ENCODE peak calls at places on chromosomes 4 and X, in seven cellular contexts. J is A549; B is IMR-90; C is CD8-positive, alpha-beta T cell; G is ovary; F is heart left ventricle; A is spleen. R is an unnamed sample. For H3K4me1, the result is how much of the 10 kb centered on the place peaks cover.

GRCh38 chr4:110770353-110770752 is 147.5 kb upstream of the PITX2 start:
- DNase-seq in J (no peak), B (no peak), C (no peak), G (no peak), F (no peak), A (no peak), R (no peak)

GRCh38 chr4:27360651-27361347 is 500.2 kb downstream of the STIM2 start:
- DNase-seq in J (no peak), B (peak), C (no peak), G (no peak), F (no peak), A (no peak), R (no peak)

GRCh38 chrX:138711399-138712347 is at the start of gene FGF13:
- DNase-seq in J (no peak), B (no peak), C (no peak), G (peak), F (peak), A (peak), R (peak)

GRCh38 chr4:7240341-7240740 is 48.0 kb downstream of the SORCS2 start:
- DNase-seq in J (no peak), B (no peak), C (no peak), G (no peak), F (no peak), A (no peak), R (no peak)

GRCh38 chr4:85478576-85478975 is 3.6 kb downstream of the ARHGAP24 start:
- DNase-seq in J (no peak), B (no peak), C (no peak), G (no peak), F (no peak), A (no peak), R (no peak)

GRCh38 chr4:57734104-57734503 is 623.9 kb upstream of the IGFBP7 start:
- DNase-seq in J (no peak), B (no peak), C (no peak), G (no peak), F (peak), A (no peak), R (no peak)

GRCh38 chr4:105140684-105141490 is 5.8 kb upstream of the TET2 start:
- DNase-seq in J (peak), B (no peak), C (peak), G (no peak), F (peak), A (no peak), R (no peak)

GRCh38 chr4:152981842-152982241 is 45.7 kb downstream of the FHDC1 start:
- DNase-seq in J (no peak), B (no peak), C (no peak), G (no peak), F (no peak), A (no peak), R (no peak)

GRCh38 chr4:59503731-59504130 is 1696.4 kb upstream of the ADGRL3 start:
- DNase-seq in J (no peak), B (no peak), C (no peak), G (no peak), F (no peak), A (no peak), R (no peak)

GRCh38 chrX:9928083-9928482 is 39.1 kb upstream of the CLDN34 start:
- DNase-seq in J (no peak), B (peak), C (no peak), G (no peak), F (no peak), A (no peak), R (no peak)

GRCh38 chr4:112557676-112558411 is 41.9 kb upstream of the NEUROG2 start:
- DNase-seq in J (no peak), B (no peak), C (no peak), G (no peak), F (no peak), A (no peak), R (no peak)

GRCh38 chr4:112559053-112559452 is 43.1 kb upstream of the NEUROG2 start:
- DNase-seq in J (no peak), B (no peak), C (no peak), G (no peak), F (no peak), A (no peak), R (no peak)

GRCh38 chr4:112563431-112564200 is 47.6 kb upstream of the NEUROG2 start:
- DNase-seq in J (no peak), B (no peak), C (no peak), G (no peak), F (no peak), A (no peak), R (no peak)

GRCh38 chr4:112562254-112562653 is 46.3 kb upstream of the NEUROG2 start:
- DNase-seq in J (no peak), B (no peak), C (no peak), G (no peak), F (no peak), A (no peak), R (no peak)

DNA sequence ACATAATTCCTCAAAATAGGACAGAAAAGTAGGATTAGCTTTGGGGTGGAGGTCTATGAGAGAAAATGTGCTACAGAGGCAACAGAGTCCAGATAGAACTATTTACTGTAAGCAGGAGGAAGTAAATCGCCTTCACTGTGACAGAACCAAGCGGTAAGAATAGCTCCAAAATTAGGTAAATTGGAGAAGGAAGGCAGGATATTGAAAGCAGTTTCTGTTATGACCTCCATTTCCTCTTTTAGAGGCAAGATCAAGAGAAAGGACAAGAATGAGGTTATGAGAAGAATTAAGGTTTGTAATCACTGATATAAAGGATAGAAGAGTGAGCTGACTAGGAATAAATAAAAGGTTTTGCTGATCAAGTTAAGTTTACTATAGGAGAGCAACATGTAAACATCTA is 44.1 kb upstream of the NEUROG2 start:
- DNase-seq in J (no peak), B (no peak), C (no peak), G (no peak), F (no peak), A (no peak), R (no peak)
- H3K4me1 ChIP-seq in J (under half), B (under half), C (under half), G (under half), F (under half), A (under half), R (under half)

GRCh38 chr4:54233128-54233696 is 4.1 kb downstream of the PDGFRA start:
- DNase-seq in J (peak), B (peak), C (peak), G (peak), F (peak), A (peak), R (peak)
- H3K4me1 ChIP-seq in J (under half), B (under half), C (under half), G (under half), F (under half), A (under half), R (under half)

GRCh38 chr4:77003400-77003799 is 53.8 kb downstream of the SEPTIN11 start:
- DNase-seq in J (no peak), B (peak), C (no peak), G (no peak), F (no peak), A (no peak), R (no peak)

GRCh38 chr4:77002321-77002720 is 52.8 kb downstream of the SEPTIN11 start:
- DNase-seq in J (no peak), B (peak), C (no peak), G (no peak), F (no peak), A (no peak), R (no peak)

GRCh38 chr4:77002721-77003120 is 53.2 kb downstream of the SEPTIN11 start:
- DNase-seq in J (no peak), B (no peak), C (no peak), G (no peak), F (no peak), A (no peak), R (no peak)

GRCh38 chr4:76998251-76998901 is 48.8 kb downstream of the SEPTIN11 start:
- DNase-seq in J (no peak), B (peak), C (no peak), G (no peak), F (peak), A (no peak), R (no peak)

DNA sequence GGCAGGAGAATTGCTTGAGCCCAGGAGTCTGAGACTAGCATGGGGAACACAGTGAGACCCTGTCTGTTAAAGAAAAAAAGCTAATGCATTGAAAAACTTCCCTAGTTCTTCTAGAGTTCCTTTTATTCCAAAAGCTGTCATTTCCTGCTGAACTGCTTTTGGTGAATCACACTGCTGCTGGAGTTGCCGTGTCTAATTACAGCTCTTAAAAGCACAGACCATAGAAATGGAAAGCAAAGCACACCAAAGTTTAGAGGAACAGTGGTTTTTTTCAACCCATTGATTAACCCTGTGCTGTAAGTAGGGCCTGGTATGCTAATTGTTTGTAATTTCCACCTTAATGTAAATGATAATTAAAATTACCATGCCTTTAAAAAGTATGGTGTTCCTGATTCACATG is 52.4 kb downstream of the SEPTIN11 start:
- DNase-seq in J (no peak), B (peak), C (no peak), G (no peak), F (no peak), A (no peak), R (no peak)
- H3K4me1 ChIP-seq in J (under half), B (under half), C (under half), G (under half), F (under half), A (under half), R (under half)

GRCh38 chr4:10112658-10113284 is 3.8 kb downstream of the WDR1 start:
- DNase-seq in J (no peak), B (no peak), C (no peak), G (no peak), F (no peak), A (no peak), R (no peak)
- H3K4me1 ChIP-seq in J (under half), B (half or more), C (half or more), G (under half), F (under half), A (half or more), R (under half)

DNA sequence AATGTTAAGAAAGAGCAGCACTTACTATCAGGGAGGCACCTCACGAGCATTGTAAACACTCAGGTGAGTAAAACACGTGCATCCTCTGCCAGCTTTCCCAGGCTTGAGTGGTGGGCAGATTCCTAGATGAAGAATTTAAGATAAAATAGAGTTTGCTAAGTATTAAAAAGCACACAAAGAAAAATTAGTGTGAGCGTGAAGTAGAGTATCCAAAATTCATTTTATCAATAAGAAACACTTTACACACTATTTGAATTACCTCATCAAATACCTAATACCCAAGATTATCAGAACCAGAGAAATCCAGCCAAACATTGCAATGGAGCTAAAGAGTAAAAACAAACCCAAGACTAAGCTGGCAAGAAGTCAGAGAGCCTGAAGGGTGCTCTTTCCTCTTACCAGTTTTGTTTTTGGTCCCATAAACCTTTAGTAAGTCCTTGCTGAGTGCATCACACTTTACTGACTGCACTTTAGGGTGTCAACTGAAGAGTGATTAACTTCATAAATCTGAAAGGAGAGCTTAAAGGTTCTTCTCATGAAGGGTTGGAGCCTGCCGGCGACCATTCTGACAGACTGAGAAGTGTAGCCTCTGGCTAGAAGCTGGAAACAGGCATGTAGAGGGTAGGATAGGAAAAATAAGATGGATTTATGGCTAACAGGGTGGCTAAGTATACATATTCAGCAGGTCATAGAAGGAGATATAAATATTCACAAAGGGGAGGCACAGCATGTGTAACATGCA is 151.1 kb downstream of the SLC7A11 start:
- DNase-seq in J (no peak), B (no peak), C (no peak), G (no peak), F (no peak), A (no peak), R (no peak)
- H3K4me1 ChIP-seq in J (under half), B (under half), C (under half), G (under half), F (under half), A (under half), R (under half)

DNA sequence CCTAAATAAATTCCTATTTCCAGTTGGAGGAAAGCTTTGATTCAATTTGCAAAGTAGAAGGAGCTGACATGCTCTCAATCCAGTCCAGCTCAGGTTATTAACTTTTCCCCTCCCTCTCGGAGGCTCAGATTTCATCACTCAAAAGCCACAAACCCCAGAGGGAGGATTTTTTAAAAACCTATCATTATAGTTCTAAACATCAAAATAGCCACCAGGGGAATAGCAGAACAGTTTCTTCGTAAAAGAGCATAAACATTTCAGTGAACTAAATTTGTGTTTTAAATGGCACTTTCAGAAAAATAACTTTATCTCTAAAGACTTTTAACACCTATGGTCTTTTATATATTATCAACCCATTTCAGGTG is 8.8 kb downstream of the GPRIN3 start:
- DNase-seq in J (no peak), B (no peak), C (no peak), G (no peak), F (no peak), A (no peak), R (no peak)
- H3K4me1 ChIP-seq in J (half or more), B (under half), C (half or more), G (under half), F (under half), A (half or more), R (under half)

R was measured in lung.